ENCODE peak calls at places on chromosomes 4 and X, in four cellular contexts. E is fibroblast of lung, V is K562, Y is IMR-90. U is an unnamed sample.

GRCh38 chrX:104318330-104319009 is 63.7 kb upstream of the ESX1 start:
- DNase-seq in V (no peak), E (peak), Y (peak), U (no peak)

GRCh38 chrX:86002076-86002896 is 45.1 kb downstream of the CHM start:
- DNase-seq in V (peak), Y (peak), E (peak), U (no peak)

GRCh38 chrX:63513825-63514574 is 162.9 kb upstream of the SPIN4 start:
- DNase-seq in Y (peak), E (peak), V (no peak), U (no peak)

GRCh38 chr4:125591290-125591689 is 276.5 kb downstream of the FAT4 start:
- DNase-seq in E (no peak), Y (no peak), V (no peak), U (no peak)

GRCh38 chr4:72112514-72113156 is 80.8 kb downstream of the NPFFR2 start:
- DNase-seq in Y (peak), V (peak), E (peak), U (no peak)

GRCh38 chrX:153633607-153634180 is 13.3 kb upstream of the DUSP9 start:
- DNase-seq in Y (no peak), V (no peak), E (no peak), U (no peak)

GRCh38 chrX:31061091-31061490 is 10.8 kb downstream of the FTHL17 start:
- DNase-seq in E (no peak), Y (no peak), V (no peak), U (no peak)

GRCh38 chr4:153748378-153748777 is 11.4 kb downstream of the RNF175 start:
- DNase-seq in V (no peak), E (peak), Y (peak), U (no peak)

GRCh38 chr4:2465032-2465431 is 3.9 kb upstream of the RNF4 start:
- DNase-seq in Y (no peak), V (no peak), E (no peak), U (no peak)

GRCh38 chr4:140645614-140646412 is 77.1 kb upstream of the UCP1 start:
- DNase-seq in Y (peak), E (peak), V (no peak), U (no peak)

GRCh38 chrX:134631404-134632346 is 26.6 kb downstream of the PLAC1 start:
- DNase-seq in Y (peak), V (no peak), E (peak), U (no peak)

GRCh38 chrX:108584617-108585211 is 145.1 kb downstream of the COL4A5 start:
- DNase-seq in E (no peak), V (peak), Y (no peak), U (no peak)

GRCh38 chrX:149286940-149287349 is 218.2 kb downstream of the IDS start:
- DNase-seq in V (peak), E (peak), Y (peak), U (peak)

GRCh38 chrX:132204629-132205028 is 14.6 kb downstream of the RAP2C start:
- DNase-seq in Y (no peak), E (no peak), V (no peak), U (no peak)

GRCh38 chr4:8372506-8373070 is 67.9 kb downstream of the ACOX3 start:
- DNase-seq in Y (no peak), V (no peak), E (no peak), U (no peak)

GRCh38 chr4:146998157-146998556 is 52.5 kb upstream of the TTC29 start:
- DNase-seq in E (no peak), Y (no peak), V (no peak), U (peak)

GRCh38 chr4:47538516-47538915 is 53.4 kb downstream of the ATP10D start:
- DNase-seq in Y (peak), E (peak), V (no peak), U (no peak)
- H2AFZ ChIP-seq in Y (no peak), E (no peak), V (no peak), U (no peak)

GRCh38 chr4:155032521-155033229 is 175.8 kb upstream of the NPY2R start:
- DNase-seq in E (no peak), Y (no peak), V (no peak), U (no peak)
- H3K9ac ChIP-seq in E (no peak), Y (no peak), V (no peak), U (no peak)

DNA sequence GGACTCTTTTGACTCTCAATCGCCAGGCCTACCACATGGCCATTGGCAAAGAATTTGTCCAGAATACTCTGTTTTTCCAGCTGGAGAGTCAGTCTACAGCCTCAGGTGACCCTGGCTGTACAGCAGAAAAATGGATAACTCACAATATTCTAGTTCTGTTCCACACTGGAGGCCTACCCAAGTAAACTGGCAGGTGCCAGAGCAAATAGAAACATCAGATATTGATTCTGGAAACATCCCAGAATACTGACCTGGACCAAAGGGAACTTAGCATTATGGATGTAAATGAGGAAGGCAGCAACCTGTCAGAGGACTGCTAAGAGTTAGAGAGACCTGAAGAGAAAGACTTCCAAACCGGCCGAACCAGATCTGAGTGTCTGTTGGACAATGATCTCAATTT is 147.9 kb upstream of the SMAD1 start:
- DNase-seq in E (no peak), Y (no peak), V (no peak), U (no peak)
- H2AFZ ChIP-seq in E (no peak), Y (no peak), V (no peak), U (no peak)

GRCh38 chr4:169253904-169254303 is 16.9 kb downstream of the SH3RF1 start:
- DNase-seq in Y (peak), E (peak), V (no peak), U (no peak)

GRCh38 chr4:169251291-169252235 is 19.2 kb downstream of the SH3RF1 start:
- DNase-seq in Y (no peak), V (no peak), E (peak), U (no peak)

GRCh38 chr4:169250796-169251195 is 20.0 kb downstream of the SH3RF1 start:
- DNase-seq in E (no peak), Y (no peak), V (no peak), U (no peak)

GRCh38 chr4:169253087-169253675 is 17.6 kb downstream of the SH3RF1 start:
- DNase-seq in E (peak), Y (no peak), V (no peak), U (no peak)

GRCh38 chr4:169252339-169253086 is 18.2 kb downstream of the SH3RF1 start:
- DNase-seq in Y (peak), V (no peak), E (peak), U (no peak)
- H3K9ac ChIP-seq in Y (no peak), V (no peak), E (no peak), U (no peak)

GRCh38 chr4:77579406-77580076 is 26.1 kb upstream of the CXCL13 start:
- DNase-seq in E (peak), V (no peak), Y (peak), U (no peak)
- H2AFZ ChIP-seq in E (no peak), V (no peak), Y (no peak), U (no peak)

DNA sequence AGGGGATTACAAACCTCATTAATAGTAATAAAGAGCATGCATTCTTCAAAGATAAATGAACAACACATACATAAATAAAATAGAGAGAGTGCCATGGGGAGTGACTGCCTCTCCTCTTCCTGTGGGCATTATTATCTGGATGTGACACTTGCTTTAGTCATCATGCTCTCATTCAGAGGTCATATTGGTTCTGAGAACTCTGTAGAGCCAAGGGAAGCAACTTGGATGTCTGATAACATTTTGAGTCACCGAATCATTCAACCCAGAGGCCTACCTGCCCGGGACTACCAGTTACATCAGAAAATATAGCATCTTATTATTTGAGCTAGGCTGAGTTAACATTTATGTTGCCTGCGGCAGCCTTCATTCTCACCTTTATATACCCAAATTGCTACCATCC is 489.5 kb downstream of the STIM2 start:
- DNase-seq in Y (no peak), V (no peak), E (peak), U (no peak)
- H3K9ac ChIP-seq in Y (no peak), V (no peak), E (no peak), U (no peak)